ENCODE peak calls at places on chromosomes 6 and 20, in eight cellular contexts. O is left ventricle myocardium inferior, U is fibroblast of lung, H is Karpas-422, R is upper lobe of right lung, W is RWPE1, Y is mammary epithelial cell, A is prostate gland. L is an unnamed sample.

GRCh38 chr6:158595223-158595622 is 35.3 kb downstream of the TMEM181 start:
- DNase-seq in Y (no peak), R (no peak), U (peak; percentile 5), H (no peak), O (no peak), W (peak; percentile 5), A (no peak), L (no peak)

GRCh38 chr6:2899596-2899995 is 3.5 kb downstream of the SERPINB9 start:
- DNase-seq in Y (no peak), A (no peak), R (no peak), H (no peak), W (no peak), U (no peak), O (no peak), L (no peak)

GRCh38 chr6:8229913-8230312 is 127.6 kb upstream of the EEF1E1 start:
- DNase-seq in W (peak; percentile 46), O (no peak), R (no peak), Y (peak; percentile 31), U (no peak), H (no peak), A (no peak), L (no peak)

GRCh38 chr20:45392733-45393132 is 14.6 kb upstream of the TP53TG5 start:
- DNase-seq in Y (no peak), H (no peak), R (no peak), W (no peak), O (no peak), A (no peak), U (no peak), L (no peak)

GRCh38 chr6:111642463-111643158 is 36.9 kb upstream of the TRAF3IP2 start:
- DNase-seq in R (peak; percentile 75), Y (peak; percentile 65), U (peak; percentile 84), O (peak; percentile 65), W (peak; percentile 36), H (peak; percentile 56), A (no peak), L (no peak)

GRCh38 chr6:70304611-70305010 is 1.7 kb upstream of the COL9A1 start:
- DNase-seq in O (no peak), U (no peak), A (no peak), W (no peak), H (no peak), Y (no peak), R (no peak), L (no peak)

GRCh38 chr20:32847964-32848363 is 10.8 kb upstream of the EFCAB8 start:
- DNase-seq in U (no peak), Y (no peak), A (no peak), R (no peak), H (no peak), W (no peak), O (no peak), L (no peak)

GRCh38 chr20:20887593-20888272 is 175.3 kb upstream of the RALGAPA2 start:
- DNase-seq in O (no peak), U (no peak), Y (no peak), A (no peak), W (no peak), R (no peak), H (no peak), L (no peak)

GRCh38 chr6:48281217-48281616 is 170.2 kb upstream of the PTCHD4 start:
- DNase-seq in Y (no peak), W (no peak), H (no peak), U (no peak), R (no peak), O (no peak), A (no peak), L (no peak)

GRCh38 chr6:36563928-36564284 is 16.6 kb upstream of the STK38 start:
- DNase-seq in O (no peak), Y (no peak), W (no peak), H (no peak), A (no peak), U (no peak), R (no peak), L (no peak)

DNA sequence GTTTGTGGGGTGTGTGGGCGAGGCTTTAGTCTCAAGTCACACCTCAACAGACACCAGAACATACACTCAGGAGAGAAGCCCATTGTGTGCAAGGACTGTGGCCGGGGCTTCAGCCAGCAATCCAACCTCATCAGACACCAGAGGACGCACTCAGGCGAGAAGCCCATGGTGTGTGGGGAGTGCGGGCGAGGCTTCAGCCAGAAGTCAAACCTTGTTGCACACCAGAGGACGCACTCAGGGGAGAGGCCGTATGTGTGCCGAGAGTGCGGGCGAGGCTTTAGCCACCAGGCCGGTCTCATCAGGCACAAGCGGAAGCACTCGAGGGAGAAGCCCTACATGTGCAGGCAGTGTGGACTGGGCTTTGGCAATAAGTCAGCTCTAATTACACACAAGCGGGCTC is 27.8 kb downstream of the ZNF133 start:
- DNase-seq in R (no peak), H (no peak), A (no peak), U (no peak), Y (no peak), O (no peak), W (no peak), L (no peak)
- H3K27ac ChIP-seq in R (no peak overlapping the region), H (no peak overlapping the region), A (no peak overlapping the region), U (no peak overlapping the region), Y (no peak overlapping the region), O (no peak overlapping the region), W (no peak overlapping the region), L (no peak overlapping the region)

GRCh38 chr6:73180076-73180717 is 45.1 kb downstream of the KHDC1L start:
- DNase-seq in Y (peak; percentile 21), W (no peak), A (no peak), R (no peak), H (peak; percentile 82), O (no peak), U (no peak), L (no peak)
- H3K27ac ChIP-seq in Y (no peak overlapping the region), W (no peak overlapping the region), A (no peak overlapping the region), R (no peak overlapping the region), H (peak overlapping the region; percentile 92), O (no peak overlapping the region), U (no peak overlapping the region), L (no peak overlapping the region)

DNA sequence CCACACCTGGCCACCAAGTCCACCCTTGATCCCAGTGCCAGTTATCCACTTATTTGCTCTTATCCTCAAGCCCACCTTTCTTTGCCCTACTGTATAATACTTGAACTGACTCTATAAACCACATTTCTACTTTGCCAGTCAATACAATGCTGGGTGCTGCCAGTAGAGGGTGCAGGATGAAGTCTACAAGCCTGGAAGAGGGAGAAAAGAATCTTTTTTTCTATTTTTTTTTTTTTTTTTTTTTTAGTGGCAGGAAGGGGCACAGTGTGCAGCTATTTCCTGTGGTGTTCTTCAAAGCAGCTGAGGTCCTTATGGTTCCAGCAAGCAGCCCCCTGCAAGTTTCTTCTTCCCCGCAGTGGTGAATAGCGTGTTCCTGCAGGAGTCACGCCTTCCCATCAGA is 22.2 kb upstream of the GABRR1 start:
- DNase-seq in R (no peak), H (peak; percentile 48), U (no peak), O (no peak), Y (no peak), A (no peak), W (no peak), L (no peak)
- H3K27ac ChIP-seq in R (no peak overlapping the region), H (no peak overlapping the region), U (no peak overlapping the region), O (no peak overlapping the region), Y (no peak overlapping the region), A (no peak overlapping the region), W (no peak overlapping the region), L (no peak overlapping the region)

GRCh38 chr6:35471836-35472345 is 3.7 kb downstream of the RPL10A start:
- DNase-seq in O (no peak), U (no peak), A (no peak), W (no peak), R (no peak), H (peak; percentile 49), Y (no peak), L (no peak)
- H3K27ac ChIP-seq in O (peak overlapping the region; percentile 37), U (peak overlapping the region; percentile 58), A (peak overlapping the region; percentile 90), W (peak overlapping the region; percentile 94), R (no peak overlapping the region), H (no peak overlapping the region), Y (no peak overlapping the region), L (peak overlapping the region; percentile 94)

GRCh38 chr20:64065062-64065972 is 2.3 kb downstream of the TCEA2 start:
- DNase-seq in R (no peak), A (no peak), W (no peak), U (no peak), Y (no peak), H (peak; percentile 84), O (no peak), L (no peak)

GRCh38 chr20:64062596-64063388 is at the start of gene TCEA2:
- DNase-seq in W (peak; percentile 99), Y (peak; percentile 93), H (peak; percentile 97), A (peak; percentile 97), O (peak; percentile 98), U (peak; percentile 96), R (peak; percentile 99), L (peak; percentile 77)

GRCh38 chr20:64063389-64064144 is 569 bp downstream of the TCEA2 start:
- DNase-seq in H (peak; percentile 77), Y (no peak), A (no peak), R (no peak), W (no peak), O (no peak), U (no peak), L (no peak)

GRCh38 chr20:64064145-64064698 is 1.2 kb downstream of the TCEA2 start:
- DNase-seq in Y (peak; percentile 54), O (no peak), W (peak; percentile 83), U (peak; percentile 37), A (no peak), H (peak; percentile 62), R (no peak), L (no peak)

GRCh38 chr20:64062276-64062595 is 762 bp upstream of the TCEA2 start:
- DNase-seq in A (no peak), R (no peak), Y (no peak), O (no peak), W (no peak), U (no peak), H (no peak), L (no peak)
- H3K27ac ChIP-seq in A (peak overlapping the region; percentile 77), R (peak overlapping the region; percentile 90), Y (peak overlapping the region; percentile 48), O (peak overlapping the region; percentile 91), W (peak overlapping the region; percentile 83), U (peak overlapping the region; percentile 75), H (no peak overlapping the region), L (peak overlapping the region; percentile 62)

L was measured in epithelial cell of prostate.